ENCODE peak calls at places on chromosomes 3 and 15, in four cellular contexts. One of them, this sample, is unnamed.

GRCh38 chr3:94420941-94421340 is 358.1 kb downstream of the NSUN3 start:
- DNase-seq in pancreas: no peak
- DNase-seq in heart right ventricle: no peak
- DNase-seq in IMR-90: peak
- DNase-seq in this sample: no peak

GRCh38 chr3:18501679-18502343 is 76.7 kb upstream of the SATB1 start:
- DNase-seq in heart right ventricle: no peak
- DNase-seq in pancreas: no peak
- DNase-seq in IMR-90: no peak
- DNase-seq in this sample: no peak

GRCh38 chr15:95864467-95864886 is 466.0 kb upstream of the NR2F2 start:
- DNase-seq in pancreas: no peak
- DNase-seq in heart right ventricle: no peak
- DNase-seq in IMR-90: no peak
- DNase-seq in this sample: no peak

GRCh38 chr3:132180337-132180791 is 136.8 kb upstream of the ACP3 start:
- DNase-seq in IMR-90: peak
- DNase-seq in pancreas: no peak
- DNase-seq in heart right ventricle: no peak
- DNase-seq in this sample: no peak

GRCh38 chr3:8451696-8452095 is 49.9 kb upstream of the LMCD1 start:
- DNase-seq in IMR-90: peak
- DNase-seq in heart right ventricle: no peak
- DNase-seq in pancreas: no peak
- DNase-seq in this sample: no peak

GRCh38 chr3:106860182-106860581 is 517.1 kb upstream of the CCDC54 start:
- DNase-seq in pancreas: no peak
- DNase-seq in heart right ventricle: no peak
- DNase-seq in IMR-90: peak
- DNase-seq in this sample: no peak

GRCh38 chr3:9795212-9795611 is 2.3 kb downstream of the ARPC4 start:
- DNase-seq in heart right ventricle: no peak
- DNase-seq in pancreas: no peak
- DNase-seq in IMR-90: no peak
- DNase-seq in this sample: no peak

GRCh38 chr15:60043744-60044435 is 39.8 kb downstream of the FOXB1 start:
- DNase-seq in heart right ventricle: no peak
- DNase-seq in pancreas: no peak
- DNase-seq in IMR-90: no peak
- DNase-seq in this sample: no peak

GRCh38 chr3:194447657-194448056 is 39.1 kb downstream of the ATP13A3 start:
- DNase-seq in pancreas: no peak
- DNase-seq in IMR-90: no peak
- DNase-seq in heart right ventricle: no peak
- DNase-seq in this sample: no peak

GRCh38 chr3:194970066-194970465 is 284.4 kb downstream of the FAM43A start:
- DNase-seq in IMR-90: no peak
- DNase-seq in pancreas: no peak
- DNase-seq in heart right ventricle: no peak
- DNase-seq in this sample: no peak

GRCh38 chr3:157087398-157088132 is 72.4 kb downstream of the CCNL1 start:
- DNase-seq in pancreas: no peak
- DNase-seq in heart right ventricle: no peak
- DNase-seq in IMR-90: no peak
- DNase-seq in this sample: no peak

GRCh38 chr3:126450744-126451143 is 24.9 kb downstream of the ZXDC start:
- DNase-seq in heart right ventricle: no peak
- DNase-seq in IMR-90: no peak
- DNase-seq in pancreas: no peak
- DNase-seq in this sample: no peak

GRCh38 chr15:65312400-65312916 is 8.0 kb downstream of the RNU5B-1 start:
- DNase-seq in IMR-90: no peak
- DNase-seq in pancreas: no peak
- DNase-seq in heart right ventricle: peak
- DNase-seq in this sample: no peak

GRCh38 chr3:7682822-7683229 is 818.8 kb upstream of the LMCD1 start:
- DNase-seq in pancreas: no peak
- DNase-seq in IMR-90: peak
- DNase-seq in heart right ventricle: no peak
- DNase-seq in this sample: peak

GRCh38 chr15:82312611-82313349 is 36.5 kb downstream of the GOLGA6L10 start:
- DNase-seq in pancreas: no peak
- DNase-seq in IMR-90: peak
- DNase-seq in heart right ventricle: no peak
- DNase-seq in this sample: peak

GRCh38 chr3:182697345-182697919 is 95.9 kb upstream of the ATP11B start:
- DNase-seq in heart right ventricle: no peak
- DNase-seq in IMR-90: no peak
- DNase-seq in pancreas: no peak
- DNase-seq in this sample: no peak

GRCh38 chr3:141401584-141402475 is 33.5 kb downstream of the ZBTB38 start:
- DNase-seq in heart right ventricle: peak
- DNase-seq in pancreas: peak
- DNase-seq in IMR-90: no peak
- DNase-seq in this sample: no peak

GRCh38 chr15:61367953-61368352 is 138.9 kb upstream of the RORA start:
- DNase-seq in heart right ventricle: no peak
- DNase-seq in IMR-90: no peak
- DNase-seq in pancreas: no peak
- DNase-seq in this sample: no peak

GRCh38 chr3:189776163-189776824 is 145.1 kb downstream of the TP63 start:
- DNase-seq in IMR-90: no peak
- DNase-seq in heart right ventricle: no peak
- DNase-seq in pancreas: no peak
- DNase-seq in this sample: no peak

GRCh38 chr3:189771842-189772494 is 140.8 kb downstream of the TP63 start:
- DNase-seq in heart right ventricle: no peak
- DNase-seq in pancreas: no peak
- DNase-seq in IMR-90: no peak
- DNase-seq in this sample: no peak

GRCh38 chr3:189773056-189773455 is 141.9 kb downstream of the TP63 start:
- DNase-seq in heart right ventricle: no peak
- DNase-seq in pancreas: no peak
- DNase-seq in IMR-90: peak
- DNase-seq in this sample: no peak

GRCh38 chr3:189778340-189778950 is 147.3 kb downstream of the TP63 start:
- DNase-seq in pancreas: no peak
- DNase-seq in IMR-90: no peak
- DNase-seq in heart right ventricle: no peak
- DNase-seq in this sample: no peak

GRCh38 chr3:189772584-189772983 is 141.4 kb downstream of the TP63 start:
- DNase-seq in pancreas: no peak
- DNase-seq in heart right ventricle: no peak
- DNase-seq in IMR-90: peak
- DNase-seq in this sample: no peak
- H3K4me3 ChIP-seq in pancreas: no peak
- H3K4me3 ChIP-seq in heart right ventricle: no peak
- H3K4me3 ChIP-seq in IMR-90: peak
- H3K4me3 ChIP-seq in this sample: no peak

GRCh38 chr15:75650908-75651809 is 3.4 kb downstream of the SNX33 start:
- DNase-seq in heart right ventricle: peak
- DNase-seq in IMR-90: no peak
- DNase-seq in pancreas: peak
- DNase-seq in this sample: no peak
- H3K4me3 ChIP-seq in heart right ventricle: peak
- H3K4me3 ChIP-seq in IMR-90: peak
- H3K4me3 ChIP-seq in pancreas: peak
- H3K4me3 ChIP-seq in this sample: peak

DNA sequence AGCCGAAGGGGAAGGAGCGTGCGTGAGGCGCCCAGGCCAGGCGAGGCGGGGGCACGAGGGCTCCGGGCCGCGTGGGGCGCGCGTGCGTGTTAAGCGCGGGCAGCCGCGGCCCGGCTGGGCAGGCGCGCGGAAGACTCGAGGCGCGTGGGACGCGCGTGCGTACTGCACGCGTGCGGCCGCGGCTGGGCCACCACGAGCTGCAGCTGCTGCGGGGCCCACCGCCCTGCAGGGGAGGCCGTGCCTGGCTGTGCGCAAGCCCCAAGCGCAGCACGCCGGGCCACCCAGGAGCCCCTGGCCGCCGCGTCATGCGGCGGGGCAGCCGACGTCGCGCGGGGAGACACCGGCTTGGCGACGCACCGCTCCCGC is 619 bp upstream of the TRIM71 start:
- DNase-seq in IMR-90: no peak
- DNase-seq in pancreas: no peak
- DNase-seq in heart right ventricle: no peak
- DNase-seq in this sample: no peak
- H3K4me3 ChIP-seq in IMR-90: peak
- H3K4me3 ChIP-seq in pancreas: peak
- H3K4me3 ChIP-seq in heart right ventricle: peak
- H3K4me3 ChIP-seq in this sample: peak

DNA sequence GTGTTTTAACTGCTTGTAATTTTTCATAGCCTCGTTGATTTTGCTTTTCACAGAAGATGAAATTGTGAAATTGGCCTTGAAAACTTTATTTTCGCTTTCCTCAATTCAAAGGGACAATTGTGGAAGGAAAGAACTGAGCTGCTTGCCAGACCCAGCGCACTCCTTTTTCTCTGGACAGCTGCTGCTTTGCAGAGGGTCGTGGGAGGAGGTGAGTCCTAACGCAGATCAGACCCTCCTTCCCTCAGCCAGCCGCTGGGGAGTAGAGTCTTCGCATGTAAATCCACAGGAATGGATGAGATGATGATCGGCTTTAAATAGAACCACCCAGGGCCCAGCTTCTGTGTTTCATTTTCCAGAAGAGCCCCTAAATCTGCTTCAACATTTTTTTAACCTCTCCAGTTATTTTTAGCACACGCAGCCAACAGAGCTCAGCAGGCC is 42.7 kb upstream of the UBE2E1 start:
- DNase-seq in pancreas: no peak
- DNase-seq in heart right ventricle: no peak
- DNase-seq in IMR-90: peak
- DNase-seq in this sample: no peak
- H3K4me3 ChIP-seq in pancreas: no peak
- H3K4me3 ChIP-seq in heart right ventricle: peak
- H3K4me3 ChIP-seq in IMR-90: peak
- H3K4me3 ChIP-seq in this sample: peak

GRCh38 chr3:133448478-133449122 is 48.7 kb downstream of the BFSP2 start:
- DNase-seq in heart right ventricle: no peak
- DNase-seq in IMR-90: no peak
- DNase-seq in pancreas: no peak
- DNase-seq in this sample: no peak
- H3K4me3 ChIP-seq in heart right ventricle: no peak
- H3K4me3 ChIP-seq in IMR-90: no peak
- H3K4me3 ChIP-seq in pancreas: no peak
- H3K4me3 ChIP-seq in this sample: no peak

GRCh38 chr3:11211531-11212300 is 57.4 kb downstream of the HRH1 start:
- DNase-seq in IMR-90: peak
- DNase-seq in pancreas: no peak
- DNase-seq in heart right ventricle: no peak
- DNase-seq in this sample: no peak
- H3K4me3 ChIP-seq in IMR-90: no peak
- H3K4me3 ChIP-seq in pancreas: no peak
- H3K4me3 ChIP-seq in heart right ventricle: no peak
- H3K4me3 ChIP-seq in this sample: no peak

This sample was measured in breast epithelium.